ENCODE peak calls at places on chromosomes 2 and 18, in six cellular contexts. E, H, V, D, Z and W are unnamed samples.

GRCh38 chr2:37576831-37577230 is 94.6 kb downstream of the CDC42EP3 start:
- DNase-seq in D (no peak), Z (no peak), E (no peak), V (no peak), H (no peak), W (no peak)

GRCh38 chr2:240426797-240427721 is 8.4 kb upstream of the GPC1 start:
- DNase-seq in V (peak; percentile 55), H (peak; percentile 66), D (no peak), Z (peak; percentile 84), E (no peak), W (no peak)

GRCh38 chr18:11339121-11339520 is 189.8 kb upstream of the PIEZO2 start:
- DNase-seq in V (no peak), H (no peak), E (no peak), D (no peak), Z (peak; percentile 34), W (no peak)

GRCh38 chr2:205776139-205776538 is 93.8 kb downstream of the NRP2 start:
- DNase-seq in Z (peak; percentile 46), H (peak; percentile 63), V (peak; percentile 44), D (peak; percentile 95), E (peak; percentile 2), W (peak; percentile 32)

GRCh38 chr2:101828267-101829017 is 130.9 kb downstream of the MAP4K4 start:
- DNase-seq in Z (peak; percentile 91), E (no peak), D (no peak), H (no peak), V (peak; percentile 62), W (no peak)

GRCh38 chr18:54964741-54965140 is 5.5 kb upstream of the CCDC68 start:
- DNase-seq in D (no peak), H (no peak), E (no peak), Z (no peak), V (no peak), W (no peak)

GRCh38 chr2:43269706-43270105 is 43.3 kb upstream of the ZFP36L2 start:
- DNase-seq in E (no peak), Z (peak; percentile 97), H (no peak), D (no peak), V (no peak), W (no peak)

GRCh38 chr18:45958027-45958426 is 9.1 kb downstream of the EPG5 start:
- DNase-seq in D (no peak), V (no peak), Z (no peak), H (no peak), E (no peak), W (no peak)

GRCh38 chr2:158753561-158754302 is 41.4 kb upstream of the DAPL1 start:
- DNase-seq in V (peak; percentile 53), E (peak; percentile 63), Z (peak; percentile 79), D (peak; percentile 88), H (peak; percentile 70), W (no peak)

GRCh38 chr2:24830786-24831185 is 37.6 kb downstream of the CENPO start:
- DNase-seq in V (no peak), E (no peak), H (no peak), D (no peak), Z (no peak), W (no peak)

GRCh38 chr2:67899187-67899586 is 163.6 kb downstream of the C1D start:
- DNase-seq in D (peak; percentile 12), Z (no peak), V (no peak), E (no peak), H (no peak), W (no peak)

GRCh38 chr2:166373951-166374350 is 1.8 kb downstream of the SCN9A start:
- DNase-seq in E (no peak), V (peak; percentile 92), Z (peak; percentile 72), H (peak; percentile 80), D (peak; percentile 9), W (no peak)

GRCh38 chr2:69771461-69771860 is 29.5 kb downstream of the ANXA4 start:
- DNase-seq in V (no peak), H (no peak), E (no peak), Z (no peak), D (no peak), W (no peak)

GRCh38 chr2:158766524-158766923 is 28.6 kb upstream of the DAPL1 start:
- DNase-seq in V (no peak), E (no peak), Z (no peak), D (no peak), H (no peak), W (no peak)

GRCh38 chr18:72013512-72013911 is 530.6 kb downstream of the CBLN2 start:
- DNase-seq in H (no peak), D (peak; percentile 0), Z (no peak), E (no peak), V (no peak), W (no peak)

GRCh38 chr2:232576995-232577394 is 26.5 kb downstream of the EIF4E2 start:
- DNase-seq in D (no peak), Z (peak; percentile 20), V (no peak), E (no peak), H (no peak), W (no peak)

DNA sequence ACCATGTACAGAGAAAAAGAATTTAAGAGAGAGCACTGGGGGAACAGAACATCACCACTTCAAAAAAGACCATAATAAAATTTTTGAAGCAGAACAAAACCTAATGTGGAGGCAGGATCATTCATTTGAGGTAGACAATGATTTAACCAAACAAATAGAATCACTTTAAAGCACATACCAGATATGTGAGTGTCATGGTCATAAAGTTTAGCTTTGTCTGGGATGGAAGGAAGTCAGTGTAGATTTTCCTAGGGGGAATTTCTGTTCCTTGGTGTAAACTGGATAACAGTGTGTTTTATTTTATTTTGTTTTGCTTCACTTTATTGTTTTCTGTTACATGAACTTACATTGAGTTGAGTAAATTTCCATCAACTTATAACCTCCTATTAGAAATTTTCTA is 120.8 kb downstream of the CRIM1 start:
- DNase-seq in H (no peak), Z (no peak), E (no peak), D (no peak), V (no peak), W (no peak)
- H3K27ac ChIP-seq in H (peak overlapping the region; percentile 78), Z (no peak overlapping the region), E (peak overlapping the region; percentile 98), D (no peak overlapping the region), V (no peak overlapping the region), W (no peak overlapping the region)

GRCh38 chr2:167965907-167966306 is 281.5 kb downstream of the STK39 start:
- DNase-seq in Z (no peak), H (no peak), E (no peak), V (no peak), D (no peak), W (no peak)

GRCh38 chr2:167966367-167966766 is 281.0 kb downstream of the STK39 start:
- DNase-seq in D (no peak), E (no peak), H (no peak), Z (no peak), V (no peak), W (no peak)

GRCh38 chr2:167963899-167964649 is 283.3 kb downstream of the STK39 start:
- DNase-seq in H (no peak), D (no peak), V (no peak), Z (no peak), E (no peak), W (no peak)

GRCh38 chr2:167964650-167965404 is 282.6 kb downstream of the STK39 start:
- DNase-seq in V (no peak), H (no peak), E (no peak), Z (peak; percentile 46), D (peak; percentile 71), W (no peak)

DNA sequence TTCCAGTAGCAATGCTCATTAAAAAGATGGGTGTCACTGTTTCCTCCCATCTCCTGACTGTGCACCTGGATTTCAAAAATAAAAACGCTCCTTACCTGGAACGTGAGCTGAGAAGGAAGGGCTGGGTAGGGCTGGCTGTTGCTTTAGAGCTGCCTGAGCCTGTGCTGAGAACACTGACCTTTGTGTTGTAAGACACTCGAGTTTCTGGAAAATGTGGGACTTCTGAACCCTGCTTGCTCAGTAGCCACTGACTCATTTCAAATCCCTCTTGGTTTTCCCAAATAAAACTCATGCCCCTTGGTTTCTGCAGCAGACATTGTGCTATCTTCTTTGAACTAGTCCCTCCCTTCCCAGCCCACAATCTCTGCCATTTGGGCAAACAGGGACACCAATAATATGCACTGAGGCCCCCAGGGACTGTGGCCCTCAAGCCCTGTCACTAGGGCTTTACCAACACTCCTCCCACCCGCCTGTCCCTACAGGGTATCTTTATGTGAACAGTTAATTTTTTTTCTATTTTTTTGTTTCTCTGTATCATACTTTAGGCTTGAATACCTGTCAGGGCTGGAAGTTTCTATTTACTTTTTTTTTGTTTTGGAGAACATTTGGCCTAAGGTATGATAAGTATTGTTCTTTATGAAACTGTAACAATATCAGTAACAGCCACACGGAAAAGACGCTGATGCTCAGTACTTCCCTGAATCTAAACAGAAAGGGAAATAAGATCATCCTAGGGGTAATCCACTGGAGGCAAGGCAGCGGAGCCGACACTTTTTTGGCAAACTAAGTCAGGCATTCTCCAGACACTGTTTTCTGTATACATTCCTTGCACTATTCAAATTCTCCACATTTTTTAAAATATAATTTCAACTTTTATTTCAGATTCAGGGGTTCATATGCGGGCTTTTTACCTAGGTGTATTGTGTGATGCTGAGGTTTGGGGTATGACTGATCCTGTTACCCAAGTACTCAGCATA is 280.2 kb downstream of the STK39 start:
- DNase-seq in H (no peak), V (no peak), Z (peak; percentile 39), E (no peak), D (no peak), W (no peak)
- H3K27ac ChIP-seq in H (no peak overlapping the region), V (no peak overlapping the region), Z (no peak overlapping the region), E (no peak overlapping the region), D (no peak overlapping the region), W (no peak overlapping the region)

GRCh38 chr2:86789687-86790133 is 1.0 kb downstream of the CD8A start:
- DNase-seq in V (no peak), D (peak; percentile 48), Z (no peak), E (no peak), H (no peak), W (no peak)

GRCh38 chr2:86786001-86786536 is 4.6 kb downstream of the CD8A start:
- DNase-seq in E (no peak), H (no peak), Z (no peak), D (no peak), V (no peak), W (no peak)

GRCh38 chr2:86788881-86789686 is 1.6 kb downstream of the CD8A start:
- DNase-seq in V (no peak), H (peak; percentile 13), D (peak; percentile 81), Z (no peak), E (no peak), W (no peak)

GRCh38 chr2:86787701-86788100 is 3.0 kb downstream of the CD8A start:
- DNase-seq in E (no peak), H (peak; percentile 16), D (no peak), V (no peak), Z (no peak), W (no peak)

DNA sequence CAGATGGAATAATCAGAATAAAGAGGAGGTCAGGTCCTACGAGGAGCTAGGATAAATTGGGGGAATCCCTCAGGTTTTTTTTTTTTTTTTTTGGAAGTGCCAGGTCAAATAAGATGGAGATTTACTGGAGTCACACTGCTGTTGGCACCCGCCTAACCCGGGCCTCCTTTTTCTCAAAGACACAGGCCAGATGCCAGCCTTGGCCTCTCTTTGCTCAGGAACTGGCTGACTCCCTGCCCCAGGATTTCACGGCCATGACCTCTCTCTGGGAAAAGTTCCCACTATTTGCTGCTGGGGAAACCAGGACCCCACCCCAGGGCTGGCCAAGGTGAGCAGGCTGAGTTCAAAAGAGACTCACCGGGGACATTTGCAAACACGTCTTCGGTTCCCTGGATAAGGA is 2.5 kb downstream of the CD8A start:
- DNase-seq in E (no peak), V (no peak), D (no peak), Z (no peak), H (no peak), W (peak; percentile 26)
- H3K27ac ChIP-seq in E (no peak overlapping the region), V (no peak overlapping the region), D (no peak overlapping the region), Z (no peak overlapping the region), H (no peak overlapping the region), W (no peak overlapping the region)

DNA sequence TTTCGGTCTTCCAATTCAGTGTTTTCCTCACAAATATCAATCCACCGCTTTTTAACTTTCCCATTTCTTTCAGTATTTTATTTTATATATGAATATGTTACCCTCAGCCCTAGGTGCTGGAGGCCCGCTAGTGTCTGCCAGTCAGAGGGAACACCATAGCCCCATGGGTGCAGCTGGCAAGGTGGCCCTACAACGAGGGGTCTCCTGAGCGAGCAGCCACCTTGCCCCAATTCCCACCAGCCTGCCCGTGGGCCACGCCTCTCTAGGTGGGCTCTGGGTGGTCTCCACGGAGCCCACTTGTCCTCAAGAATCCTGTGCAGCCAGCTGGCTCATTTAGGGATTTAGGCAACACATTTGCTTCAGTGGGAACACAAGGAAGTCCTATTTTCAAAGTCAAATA is 72.5 kb upstream of the RGPD5 start:
- DNase-seq in D (no peak), E (no peak), Z (no peak), H (no peak), V (no peak), W (no peak)
- H3K27ac ChIP-seq in D (no peak overlapping the region), E (no peak overlapping the region), Z (no peak overlapping the region), H (no peak overlapping the region), V (no peak overlapping the region), W (no peak overlapping the region)